ENCODE peak calls at places on chromosomes 5 and 9, in four cellular contexts. V is germinal center; Q is cardiac fibroblast; Y is naive thymus-derived CD8-positive, alpha-beta T cell. M is an unnamed sample.

GRCh38 chr9:93255994-93256877 is 72.3 kb downstream of the WNK2 start:
- DNase-seq in Q (no peak), V (no peak), Y (no peak), M (peak)

GRCh38 chr5:157294692-157295091 is 28.8 kb downstream of the CYFIP2 start:
- DNase-seq in V (no peak), Y (no peak), Q (no peak), M (no peak)

GRCh38 chr9:72356019-72356653 is 8.9 kb downstream of the ZFAND5 start:
- DNase-seq in Q (peak), Y (no peak), V (no peak), M (no peak)

GRCh38 chr5:1881273-1881586 is 1.5 kb downstream of the IRX4 start:
- DNase-seq in V (no peak), Y (no peak), Q (peak), M (no peak)

GRCh38 chr9:121201045-121201737 is 478 bp downstream of the RAB14 start:
- DNase-seq in Y (peak), Q (peak), V (peak), M (peak)

GRCh38 chr5:122766130-122766529 is 8.8 kb upstream of the SNX2 start:
- DNase-seq in V (no peak), Y (no peak), Q (no peak), M (no peak)

GRCh38 chr5:125012727-125013451 is 266.4 kb upstream of the ZNF608 start:
- DNase-seq in Q (no peak), V (no peak), Y (no peak), M (no peak)

GRCh38 chr9:116721411-116721810 is 34.3 kb downstream of the TRIM32 start:
- DNase-seq in Q (no peak), Y (no peak), V (no peak), M (no peak)

GRCh38 chr9:125396799-125397198 is 135.2 kb downstream of the GAPVD1 start:
- DNase-seq in V (no peak), Y (no peak), Q (no peak), M (no peak)

GRCh38 chr5:179869641-179870402 is 11.2 kb upstream of the MRNIP start:
- DNase-seq in V (no peak), Y (no peak), Q (no peak), M (no peak)

GRCh38 chr9:72695365-72695764 is 174.0 kb downstream of the TMC1 start:
- DNase-seq in Q (no peak), Y (no peak), V (no peak), M (no peak)

GRCh38 chr5:142618125-142618524 is 67.8 kb downstream of the FGF1 start:
- DNase-seq in V (no peak), Y (no peak), Q (peak), M (no peak)

GRCh38 chr5:135670588-135670987 is 91.8 kb upstream of the CXCL14 start:
- DNase-seq in Q (no peak), V (no peak), Y (no peak), M (no peak)

GRCh38 chr9:35616681-35617459 is 1.3 kb downstream of the CD72 start:
- DNase-seq in V (peak), Q (peak), Y (peak), M (peak)

GRCh38 chr5:8557728-8558127 is 688.8 kb downstream of the MTRR start:
- DNase-seq in Y (no peak), V (no peak), Q (no peak), M (no peak)

GRCh38 chr9:79800578-79800977 is 228.8 kb downstream of the TLE4 start:
- DNase-seq in V (no peak), Y (no peak), Q (peak), M (no peak)

GRCh38 chr9:112180387-112180881 is 5.3 kb upstream of the SUSD1 start:
- DNase-seq in V (no peak), Y (no peak), Q (no peak), M (no peak)

GRCh38 chr9:71004196-71004595 is 117.2 kb downstream of the TRPM3 start:
- DNase-seq in Q (no peak), V (no peak), Y (no peak), M (no peak)

GRCh38 chr9:98860871-98861293 is 53.4 kb downstream of the GALNT12 start:
- DNase-seq in V (no peak), Q (peak), Y (no peak), M (peak)

GRCh38 chr5:75044406-75044805 is 8.0 kb downstream of the GCNT4 start:
- DNase-seq in Y (peak), Q (no peak), V (no peak), M (no peak)

GRCh38 chr5:170389250-170389902 is at the start of gene KCNMB1:
- DNase-seq in Q (no peak), Y (no peak), V (no peak), M (peak)

GRCh38 chr9:35651964-35652828 is 1.5 kb upstream of the SIT1 start:
- DNase-seq in V (no peak), Y (no peak), Q (peak), M (peak)

GRCh38 chr9:22079873-22080341 is 70.8 kb upstream of the CDKN2B start:
- DNase-seq in V (no peak), Y (peak), Q (peak), M (no peak)

GRCh38 chr5:59720063-59720462 is 173.5 kb downstream of the PDE4D start:
- DNase-seq in Q (no peak), Y (no peak), V (no peak), M (no peak)

GRCh38 chr9:15735083-15735974 is 182.5 kb downstream of the CCDC171 start:
- DNase-seq in V (no peak), Q (peak), Y (no peak), M (no peak)

GRCh38 chr9:21402387-21403247 is 6.3 kb upstream of the IFNA8 start:
- DNase-seq in V (no peak), Q (no peak), Y (peak), M (no peak)

GRCh38 chr5:30894811-30895210 is 298.7 kb upstream of the CDH6 start:
- DNase-seq in V (no peak), Q (no peak), Y (no peak), M (no peak)

GRCh38 chr9:114413909-114414308 is 26.1 kb upstream of the AKNA start:
- DNase-seq in V (no peak), Q (peak), Y (no peak), M (no peak)

GRCh38 chr5:60586307-60586901 is 113.6 kb downstream of the DEPDC1B start:
- DNase-seq in Y (no peak), V (no peak), Q (peak), M (no peak)